ENCODE peak calls at places on chromosomes 5 and 9, in five cellular contexts. One of them, this sample, is unnamed.

GRCh38 chr5:38291355-38291754 is 33.0 kb downstream of the EGFLAM start:
- DNase-seq in breast epithelium: no peak
- DNase-seq in NCI-H1092: no peak
- DNase-seq in kidney glomerular epithelial cell: no peak
- DNase-seq in HuH-7: no peak
- DNase-seq in this sample: peak

GRCh38 chr9:124011460-124012301 is at the start of gene LHX2:
- DNase-seq in breast epithelium: no peak
- DNase-seq in NCI-H1092: peak
- DNase-seq in kidney glomerular epithelial cell: no peak
- DNase-seq in HuH-7: peak
- DNase-seq in this sample: peak

GRCh38 chr9:120966005-120966369 is 39.4 kb upstream of the TRAF1 start:
- DNase-seq in breast epithelium: no peak
- DNase-seq in NCI-H1092: no peak
- DNase-seq in kidney glomerular epithelial cell: no peak
- DNase-seq in HuH-7: no peak
- DNase-seq in this sample: no peak

GRCh38 chr9:127049044-127049443 is 73.4 kb downstream of the ANGPTL2 start:
- DNase-seq in breast epithelium: no peak
- DNase-seq in NCI-H1092: no peak
- DNase-seq in kidney glomerular epithelial cell: peak
- DNase-seq in HuH-7: no peak
- DNase-seq in this sample: peak

GRCh38 chr5:57976506-57976905 is 483.4 kb downstream of the PLK2 start:
- DNase-seq in breast epithelium: no peak
- DNase-seq in NCI-H1092: no peak
- DNase-seq in kidney glomerular epithelial cell: no peak
- DNase-seq in HuH-7: no peak
- DNase-seq in this sample: no peak

GRCh38 chr5:41413067-41413466 is 97.3 kb downstream of the PLCXD3 start:
- DNase-seq in breast epithelium: no peak
- DNase-seq in NCI-H1092: no peak
- DNase-seq in kidney glomerular epithelial cell: no peak
- DNase-seq in HuH-7: no peak
- DNase-seq in this sample: no peak

GRCh38 chr9:15509931-15510788 is 610 bp downstream of the PSIP1 start:
- DNase-seq in breast epithelium: no peak
- DNase-seq in NCI-H1092: peak
- DNase-seq in kidney glomerular epithelial cell: no peak
- DNase-seq in HuH-7: peak
- DNase-seq in this sample: peak

GRCh38 chr5:90020575-90021535 is 388.7 kb downstream of the CETN3 start:
- DNase-seq in breast epithelium: no peak
- DNase-seq in NCI-H1092: no peak
- DNase-seq in kidney glomerular epithelial cell: peak
- DNase-seq in HuH-7: no peak
- DNase-seq in this sample: peak

GRCh38 chr5:74325866-74326265 is 314.7 kb downstream of the ENC1 start:
- DNase-seq in breast epithelium: no peak
- DNase-seq in NCI-H1092: no peak
- DNase-seq in kidney glomerular epithelial cell: peak
- DNase-seq in HuH-7: no peak
- DNase-seq in this sample: no peak

GRCh38 chr5:127517110-127517479 is 345 bp upstream of the PRRC1 start:
- DNase-seq in breast epithelium: no peak
- DNase-seq in NCI-H1092: no peak
- DNase-seq in kidney glomerular epithelial cell: peak
- DNase-seq in HuH-7: no peak
- DNase-seq in this sample: no peak

GRCh38 chr5:19837536-19838179 is 150.3 kb downstream of the CDH18 start:
- DNase-seq in breast epithelium: no peak
- DNase-seq in NCI-H1092: no peak
- DNase-seq in kidney glomerular epithelial cell: no peak
- DNase-seq in HuH-7: no peak
- DNase-seq in this sample: peak

GRCh38 chr5:140113180-140113698 is 670 bp upstream of the PURA start:
- DNase-seq in breast epithelium: no peak
- DNase-seq in NCI-H1092: no peak
- DNase-seq in kidney glomerular epithelial cell: no peak
- DNase-seq in HuH-7: no peak
- DNase-seq in this sample: no peak

GRCh38 chr9:90539266-90539665 is 103.4 kb downstream of the DIRAS2 start:
- DNase-seq in breast epithelium: no peak
- DNase-seq in NCI-H1092: no peak
- DNase-seq in kidney glomerular epithelial cell: no peak
- DNase-seq in HuH-7: no peak
- DNase-seq in this sample: no peak

GRCh38 chr5:83551826-83552225 is 80.3 kb downstream of the VCAN start:
- DNase-seq in breast epithelium: no peak
- DNase-seq in NCI-H1092: no peak
- DNase-seq in kidney glomerular epithelial cell: no peak
- DNase-seq in HuH-7: no peak
- DNase-seq in this sample: no peak

GRCh38 chr5:101932599-101932998 is 363.5 kb downstream of the SLCO4C1 start:
- DNase-seq in breast epithelium: no peak
- DNase-seq in NCI-H1092: no peak
- DNase-seq in kidney glomerular epithelial cell: no peak
- DNase-seq in HuH-7: no peak
- DNase-seq in this sample: no peak

GRCh38 chr9:121718501-121718900 is 67.1 kb downstream of the DAB2IP start:
- DNase-seq in breast epithelium: no peak
- DNase-seq in NCI-H1092: no peak
- DNase-seq in kidney glomerular epithelial cell: no peak
- DNase-seq in HuH-7: no peak
- DNase-seq in this sample: no peak

GRCh38 chr9:76692448-76693129 is 71.6 kb upstream of the PCA3 start:
- DNase-seq in breast epithelium: no peak
- DNase-seq in NCI-H1092: no peak
- DNase-seq in kidney glomerular epithelial cell: no peak
- DNase-seq in HuH-7: no peak
- DNase-seq in this sample: no peak

GRCh38 chr9:119368681-119369581 is at the start of gene BRINP1:
- DNase-seq in breast epithelium: no peak
- DNase-seq in NCI-H1092: peak
- DNase-seq in kidney glomerular epithelial cell: peak
- DNase-seq in HuH-7: no peak
- DNase-seq in this sample: no peak

GRCh38 chr9:79757906-79758669 is 186.3 kb downstream of the TLE4 start:
- DNase-seq in breast epithelium: no peak
- DNase-seq in NCI-H1092: no peak
- DNase-seq in kidney glomerular epithelial cell: no peak
- DNase-seq in HuH-7: no peak
- DNase-seq in this sample: no peak

GRCh38 chr5:68872088-68872842 is 221.5 kb upstream of the SLC30A5 start:
- DNase-seq in breast epithelium: no peak
- DNase-seq in NCI-H1092: no peak
- DNase-seq in kidney glomerular epithelial cell: no peak
- DNase-seq in HuH-7: no peak
- DNase-seq in this sample: peak

GRCh38 chr9:124341455-124342170 is 73.6 kb downstream of the PSMB7 start:
- DNase-seq in breast epithelium: no peak
- DNase-seq in NCI-H1092: no peak
- DNase-seq in kidney glomerular epithelial cell: no peak
- DNase-seq in HuH-7: no peak
- DNase-seq in this sample: no peak

GRCh38 chr5:173498286-173498685 is 118.2 kb downstream of the BOD1 start:
- DNase-seq in breast epithelium: no peak
- DNase-seq in NCI-H1092: no peak
- DNase-seq in kidney glomerular epithelial cell: peak
- DNase-seq in HuH-7: no peak
- DNase-seq in this sample: peak

GRCh38 chr9:15735083-15735974 is 182.5 kb downstream of the CCDC171 start:
- DNase-seq in breast epithelium: no peak
- DNase-seq in NCI-H1092: no peak
- DNase-seq in kidney glomerular epithelial cell: peak
- DNase-seq in HuH-7: no peak
- DNase-seq in this sample: peak